ENCODE peak calls at places on chromosomes 3 and 15, in four cellular contexts. X is pancreas, O is tibial nerve, V is ovary. J is an unnamed sample.

GRCh38 chr3:72345237-72345878 is 502.9 kb downstream of the SHQ1 start:
- DNase-seq in O (no peak), V (no peak), X (no peak), J (no peak)

GRCh38 chr3:139430467-139430866 is 41.0 kb upstream of the COPB2 start:
- DNase-seq in X (no peak), O (no peak), V (no peak), J (no peak)

GRCh38 chr15:72353266-72353665 is 22.5 kb downstream of the HEXA start:
- DNase-seq in O (no peak), V (no peak), X (no peak), J (no peak)

GRCh38 chr3:15206662-15207576 is 873 bp downstream of the CAPN7 start:
- DNase-seq in O (no peak), V (peak; percentile 20), X (peak; percentile 58), J (peak; percentile 55)

GRCh38 chr15:24729760-24730159 is 54.2 kb downstream of the NPAP1 start:
- DNase-seq in X (no peak), O (no peak), V (no peak), J (no peak)

GRCh38 chr3:192884831-192885356 is 32.8 kb downstream of the MB21D2 start:
- DNase-seq in X (no peak), V (no peak), O (no peak), J (no peak)

GRCh38 chr15:90001062-90001682 is at the start of gene ZNF710:
- DNase-seq in X (peak; percentile 73), O (no peak), V (peak; percentile 71), J (peak; percentile 62)

GRCh38 chr3:183698760-183699159 is 1.2 kb downstream of the YEATS2 start:
- DNase-seq in O (no peak), V (peak; percentile 31), X (no peak), J (peak; percentile 16)

GRCh38 chr15:54850101-54850500 is 346.6 kb downstream of the RSL24D1 start:
- DNase-seq in X (no peak), V (no peak), O (no peak), J (no peak)

GRCh38 chr3:155492841-155493240 is 199.4 kb upstream of the STRIT1 start:
- DNase-seq in X (no peak), O (no peak), V (no peak), J (no peak)

GRCh38 chr3:16841906-16842709 is 42.6 kb upstream of the PLCL2 start:
- DNase-seq in V (no peak), X (peak; percentile 62), O (no peak), J (peak; percentile 63)

GRCh38 chr3:16846373-16847078 is 38.2 kb upstream of the PLCL2 start:
- DNase-seq in X (no peak), O (no peak), V (no peak), J (no peak)

GRCh38 chr3:16842710-16843270 is 42.0 kb upstream of the PLCL2 start:
- DNase-seq in X (no peak), O (no peak), V (no peak), J (no peak)

GRCh38 chr3:16844771-16845170 is 40.0 kb upstream of the PLCL2 start:
- DNase-seq in O (no peak), V (no peak), X (no peak), J (no peak)

GRCh38 chr3:16844222-16844621 is 40.5 kb upstream of the PLCL2 start:
- DNase-seq in V (no peak), O (no peak), X (no peak), J (no peak)
- H3K9me3 ChIP-seq in V (no peaks in the 10 kb centered on the region), O (no peaks in the 10 kb centered on the region), X (no peaks in the 10 kb centered on the region), J (no peaks in the 10 kb centered on the region)

DNA sequence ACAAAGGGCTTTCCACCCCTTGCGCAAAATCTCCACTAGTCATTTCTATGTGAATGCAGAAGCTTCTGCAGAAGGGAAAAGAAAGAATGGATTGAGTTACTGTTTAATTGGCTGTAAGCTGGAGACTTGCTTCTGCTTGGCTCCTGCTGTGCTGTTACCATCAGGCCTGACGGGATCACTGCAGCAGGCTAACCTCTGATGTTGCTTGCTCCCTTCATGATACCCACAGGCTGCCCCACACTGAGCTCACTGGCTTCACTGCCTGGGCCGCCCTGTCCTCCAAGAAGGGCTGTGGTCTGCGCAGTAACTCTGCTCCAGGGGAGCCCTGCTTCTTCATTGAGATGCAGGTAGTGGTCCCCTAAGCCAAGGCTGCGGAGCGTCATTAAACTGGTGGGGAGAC is 78.7 kb downstream of the WDR49 start:
- DNase-seq in V (no peak), O (no peak), X (no peak), J (no peak)
- H3K27ac ChIP-seq in V (no peak overlapping the region), O (no peak overlapping the region), X (no peak overlapping the region), J (no peak overlapping the region)

DNA sequence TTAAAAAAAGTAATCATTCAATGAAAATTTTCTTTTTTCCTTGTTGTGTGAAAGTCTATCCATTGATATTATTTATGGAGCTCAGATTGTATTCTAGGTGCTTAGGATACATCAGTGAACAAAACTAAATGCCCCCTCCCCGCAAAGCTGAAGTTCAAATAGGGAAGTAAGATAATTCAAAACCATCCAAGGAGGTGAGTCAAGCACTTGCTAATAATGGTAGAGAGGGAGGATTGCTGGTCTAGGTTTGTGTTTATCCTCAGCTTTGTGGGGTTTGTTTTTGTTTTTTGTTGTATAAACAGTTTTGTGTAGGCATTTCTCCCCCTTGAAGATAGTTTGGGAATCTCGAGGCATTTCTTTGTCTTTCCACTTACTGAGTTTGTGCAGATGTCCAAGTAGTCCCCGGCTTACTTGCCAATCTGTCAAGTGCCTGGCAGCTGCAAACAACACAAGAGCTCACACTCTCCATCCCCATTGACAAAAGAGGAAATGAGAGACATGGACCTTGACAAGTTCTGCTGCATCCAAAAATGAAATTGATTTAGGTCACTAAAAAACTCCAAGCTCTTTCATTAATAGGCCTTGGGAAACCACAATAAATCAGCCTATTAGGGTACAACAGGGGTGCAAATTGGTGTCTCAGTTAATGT is 575.8 kb upstream of the TBL1XR1 start:
- DNase-seq in X (no peak), V (no peak), O (no peak), J (no peak)
- H3K9me3 ChIP-seq in X (no peaks in the 10 kb centered on the region), V (no peaks in the 10 kb centered on the region), O (no peaks in the 10 kb centered on the region), J (no peaks in the 10 kb centered on the region)

DNA sequence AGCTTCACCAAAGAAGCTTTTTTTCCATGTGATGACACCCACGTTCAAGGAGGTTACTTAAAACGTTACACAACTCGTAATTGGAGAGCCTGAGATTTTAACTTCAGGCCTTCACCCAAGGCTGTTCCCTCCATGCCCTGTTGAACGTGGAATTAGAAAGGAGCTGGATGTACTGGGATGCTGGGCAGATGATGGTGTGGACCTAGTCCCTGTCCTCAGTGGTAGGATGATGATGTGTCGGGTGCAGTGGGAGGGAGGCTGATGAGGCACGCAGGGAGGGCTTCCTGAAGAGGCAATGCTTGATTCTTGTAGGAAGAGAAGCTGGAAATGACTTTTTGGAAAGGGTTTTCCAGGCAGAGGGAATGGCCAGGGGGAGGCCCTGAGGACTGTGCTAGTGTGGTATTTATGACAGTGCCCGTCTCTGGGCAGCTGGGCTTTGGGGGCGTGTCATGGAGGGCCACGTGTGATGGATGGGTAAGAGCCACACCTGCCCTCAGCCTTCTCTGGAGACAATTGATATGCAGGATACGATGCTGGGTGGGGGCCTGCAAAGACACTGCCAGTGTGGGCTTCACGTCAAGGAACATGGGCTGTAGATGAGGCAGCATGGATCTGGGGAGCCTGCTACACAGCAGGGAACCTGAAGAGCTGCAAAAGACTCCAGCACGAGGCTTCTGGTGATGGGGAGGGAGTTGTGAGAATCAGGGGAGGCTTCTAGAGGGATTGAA is 15.3 kb downstream of the SYNM start:
- DNase-seq in O (no peak), V (no peak), X (peak; percentile 34), J (no peak)
- H3K27ac ChIP-seq in O (no peak overlapping the region), V (no peak overlapping the region), X (no peak overlapping the region), J (no peak overlapping the region)

DNA sequence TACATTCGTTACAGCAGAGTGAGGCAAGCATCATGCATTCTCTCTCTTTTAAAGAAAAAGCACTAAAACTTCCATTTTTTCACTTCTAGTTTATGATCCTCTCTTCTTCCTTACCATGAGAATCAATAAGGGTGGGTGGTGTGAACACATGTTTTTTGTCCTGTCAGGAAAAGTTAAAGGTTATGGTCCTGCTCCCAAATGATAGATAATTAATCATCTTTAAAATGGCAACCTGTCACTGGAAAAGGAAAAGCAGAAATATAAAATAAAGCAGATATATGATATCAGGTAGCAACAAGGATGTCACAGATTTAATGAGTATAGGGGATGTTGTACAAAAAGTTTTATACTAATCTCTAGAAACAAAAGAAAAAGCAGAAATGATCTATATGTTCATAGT is 56.4 kb upstream of the PHLDB2 start:
- DNase-seq in X (no peak), V (no peak), O (no peak), J (no peak)
- H3K9me3 ChIP-seq in X (no peaks in the 10 kb centered on the region), V (no peaks in the 10 kb centered on the region), O (no peaks in the 10 kb centered on the region), J (no peaks in the 10 kb centered on the region)

DNA sequence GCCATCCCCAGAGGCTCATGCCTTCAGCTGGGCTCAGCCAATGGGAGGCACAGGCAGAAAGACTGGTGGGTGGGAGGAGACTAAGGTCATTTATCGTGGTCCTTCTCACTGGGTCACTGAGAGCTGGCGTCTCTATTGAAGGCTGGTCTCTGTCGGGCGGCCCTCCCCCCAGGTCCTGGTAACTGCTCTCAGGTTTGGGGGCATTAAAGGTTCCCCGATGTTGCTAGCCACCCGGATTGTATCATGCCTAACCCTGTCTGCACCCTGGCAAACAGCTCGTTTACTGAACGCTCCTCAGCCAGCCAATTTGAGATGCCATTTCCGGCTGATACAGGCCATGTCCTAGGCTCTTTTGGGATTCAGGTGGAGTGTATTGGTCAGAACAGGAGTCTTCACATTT is 10.5 kb downstream of the SELENOS start:
- DNase-seq in O (no peak), V (no peak), X (no peak), J (no peak)
- H3K27ac ChIP-seq in O (peak overlapping the region; percentile 54), V (no peak overlapping the region), X (peak overlapping the region; percentile 45), J (no peak overlapping the region)

J was measured in adrenal gland.